ENCODE peak calls at places on chromosome 2, in five cellular contexts. U is HCT116, L is GM12878, T is HepG2, B is K562. X is an unnamed sample.

GRCh38 chr2:220000080-220000479 is 372.6 kb downstream of the SLC4A3 start:
- DNase-seq in L (no peak), U (no peak), B (no peak), T (no peak), X (no peak)

GRCh38 chr2:238080518-238080917 is 19.6 kb upstream of the ESPNL start:
- DNase-seq in L (no peak), U (no peak), T (no peak), B (no peak), X (no peak)

GRCh38 chr2:231464576-231465540 is 574 bp upstream of the NCL start:
- DNase-seq in B (peak), L (no peak), U (peak), T (peak), X (peak)

GRCh38 chr2:229489016-229489415 is 217.9 kb upstream of the PID1 start:
- DNase-seq in L (no peak), T (no peak), B (no peak), U (no peak), X (no peak)

GRCh38 chr2:136327162-136327852 is 209.4 kb upstream of the CXCR4 start:
- DNase-seq in L (peak), B (peak), T (no peak), U (no peak), X (peak)

GRCh38 chr2:108297436-108298141 is 8.9 kb downstream of the SULT1C2 start:
- DNase-seq in L (no peak), U (no peak), T (no peak), B (no peak), X (no peak)

GRCh38 chr2:96195410-96196071 is 13.1 kb downstream of the STARD7 start:
- DNase-seq in U (no peak), T (peak), B (no peak), L (no peak), X (no peak)

GRCh38 chr2:177799531-177799930 is 273.0 kb downstream of the PDE11A start:
- DNase-seq in U (no peak), L (no peak), B (peak), T (peak), X (peak)

GRCh38 chr2:200448460-200448859 is 61.4 kb downstream of the KCTD18 start:
- DNase-seq in L (no peak), T (no peak), U (no peak), B (no peak), X (no peak)

GRCh38 chr2:213015387-213016165 is 135.8 kb downstream of the IKZF2 start:
- DNase-seq in T (no peak), L (peak), U (no peak), B (no peak), X (no peak)

GRCh38 chr2:98253461-98254073 is 92.7 kb upstream of the CNGA3 start:
- DNase-seq in U (no peak), B (no peak), L (no peak), T (no peak), X (no peak)

GRCh38 chr2:231745303-231746038 is 35.6 kb downstream of the PDE6D start:
- DNase-seq in U (no peak), L (no peak), T (no peak), B (no peak), X (no peak)

GRCh38 chr2:121356058-121356640 is 71.1 kb upstream of the TFCP2L1 start:
- DNase-seq in L (no peak), T (peak), B (peak), U (peak), X (peak)

GRCh38 chr2:85994421-85994777 is 105.6 kb upstream of the ST3GAL5 start:
- DNase-seq in B (no peak), L (no peak), U (no peak), T (no peak), X (no peak)

GRCh38 chr2:212114489-212114888 is 424.1 kb downstream of the ERBB4 start:
- DNase-seq in L (no peak), U (no peak), B (no peak), T (no peak), X (no peak)

GRCh38 chr2:42101641-42102605 is 54.1 kb downstream of the PKDCC start:
- DNase-seq in L (peak), U (no peak), T (peak), B (no peak), X (no peak)

GRCh38 chr2:224545884-224546644 is 39.1 kb downstream of the CUL3 start:
- DNase-seq in U (no peak), T (no peak), L (no peak), B (peak), X (no peak)

GRCh38 chr2:62568983-62569837 is 63.2 kb upstream of the TMEM17 start:
- DNase-seq in B (no peak), L (no peak), U (no peak), T (peak), X (peak)

GRCh38 chr2:52542297-52542696 is 1225.3 kb upstream of the CHAC2 start:
- DNase-seq in T (no peak), B (no peak), L (no peak), U (no peak), X (no peak)

GRCh38 chr2:45973426-45973825 is 322.0 kb downstream of the PRKCE start:
- DNase-seq in T (no peak), L (no peak), B (no peak), U (no peak), X (no peak)

GRCh38 chr2:200306969-200307811 is 697 bp downstream of the SPATS2L start:
- DNase-seq in U (no peak), T (no peak), B (peak), L (no peak), X (peak)

GRCh38 chr2:36404754-36405153 is 49.2 kb downstream of the CRIM1 start:
- DNase-seq in T (no peak), B (no peak), L (no peak), U (no peak), X (no peak)

GRCh38 chr2:79638410-79638809 is 125.6 kb downstream of the CTNNA2 start:
- DNase-seq in T (no peak), L (no peak), B (no peak), U (no peak), X (no peak)

GRCh38 chr2:170157025-170157684 is 20.8 kb upstream of the MYO3B start:
- DNase-seq in U (no peak), L (no peak), T (peak), B (no peak), X (no peak)

GRCh38 chr2:120205901-120206581 is 17.2 kb downstream of the TMEM185B start:
- DNase-seq in T (no peak), L (no peak), U (no peak), B (peak), X (no peak)

GRCh38 chr2:19736191-19736831 is 165.5 kb downstream of the TTC32 start:
- DNase-seq in U (no peak), T (no peak), L (no peak), B (no peak), X (no peak)
- TF ChIP-seq JUND in U (no peak), T (no peak), L (no peak), B (no peak), X (no peak)

GRCh38 chr2:158410132-158410531 is 46.4 kb downstream of the CCDC148 start:
- DNase-seq in T (no peak), L (no peak), B (no peak), U (no peak), X (no peak)
- TF ChIP-seq JUND in T (no peak), L (no peak), B (no peak), U (no peak), X (no peak)

GRCh38 chr2:240595381-240596079 is 9.0 kb downstream of the CAPN10 start:
- DNase-seq in B (peak), L (no peak), T (peak), U (no peak), X (no peak)

GRCh38 chr2:240596080-240596460 is 9.5 kb downstream of the CAPN10 start:
- DNase-seq in U (no peak), L (no peak), B (no peak), T (no peak), X (no peak)

GRCh38 chr2:240597054-240597418 is 10.5 kb downstream of the CAPN10 start:
- DNase-seq in L (no peak), T (no peak), B (no peak), U (no peak), X (no peak)

GRCh38 chr2:240597419-240598181 is 11.1 kb downstream of the CAPN10 start:
- DNase-seq in T (peak), U (no peak), L (no peak), B (no peak), X (no peak)

DNA sequence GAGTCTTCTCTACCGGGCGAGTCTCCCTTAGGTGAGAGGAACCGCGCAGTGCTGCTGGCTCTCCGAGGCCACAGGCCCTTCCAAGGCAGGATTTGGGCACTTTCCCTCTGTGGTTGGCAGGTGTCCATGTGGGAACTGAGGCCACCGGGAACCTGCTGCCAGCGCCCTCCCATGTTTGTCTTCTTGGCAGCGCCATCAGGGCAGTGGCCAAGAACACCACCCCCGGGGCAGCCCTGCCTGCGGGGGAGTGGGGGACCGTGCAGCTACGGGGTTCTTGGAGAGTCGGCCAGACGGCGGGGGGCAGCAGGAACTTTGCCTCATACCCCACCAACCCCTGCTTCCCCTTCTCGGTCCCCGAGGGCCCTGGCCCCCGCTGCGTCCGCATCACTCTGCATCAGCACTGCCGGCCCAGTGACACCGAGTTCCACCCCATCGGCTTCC is 10.0 kb downstream of the CAPN10 start:
- DNase-seq in L (no peak), T (no peak), B (no peak), U (no peak), X (no peak)
- TF ChIP-seq JUND in L (no peak), T (no peak), B (no peak), U (no peak), X (no peak)

GRCh38 chr2:20221169-20221938 is 3.6 kb downstream of the SDC1 start:
- DNase-seq in B (no peak), T (no peak), U (no peak), L (no peak), X (no peak)
- TF ChIP-seq JUND in B (no peak), T (no peak), U (no peak), L (no peak), X (no peak)

DNA sequence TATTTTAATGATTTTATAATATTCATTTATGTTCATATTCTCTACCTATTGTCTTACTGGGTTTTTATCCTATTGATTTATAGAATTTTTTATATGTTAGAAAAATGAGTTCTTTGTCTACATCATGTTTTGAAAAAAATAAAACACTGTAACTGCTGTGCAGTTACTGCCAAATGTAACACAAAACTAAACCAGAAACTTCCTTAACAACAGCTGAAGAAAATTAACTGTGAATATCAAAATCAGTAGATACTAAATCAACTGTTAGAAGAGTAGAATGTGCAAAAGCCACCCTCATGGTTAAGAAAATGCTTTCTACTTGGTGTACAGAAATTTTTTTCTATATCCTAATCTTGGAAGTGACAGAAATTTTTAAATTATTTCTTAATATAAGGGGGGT is 69.5 kb downstream of the PTRHD1 start:
- DNase-seq in L (no peak), T (no peak), B (no peak), U (no peak), X (no peak)
- TF ChIP-seq JUND in L (no peak), T (no peak), B (no peak), U (no peak), X (no peak)

GRCh38 chr2:109447251-109447661 is 166.5 kb downstream of the SEPTIN10 start:
- DNase-seq in L (no peak), T (no peak), U (no peak), B (no peak), X (no peak)
- TF ChIP-seq JUND in L (no peak), T (no peak), U (no peak), B (no peak), X (no peak)